ENCODE peak calls at places on chromosomes 11 and 22, in eight cellular contexts. T is mucosa of gallbladder; G is stomach; A is osteocyte; I is activated naive CD4-positive, alpha-beta T cell treated with Interleukin-2 at 50 U/mL for 16 hours; C is cardiac muscle cell; L is activated T-helper 1 cell treated with anti-CD3 and anti-CD28 coated beads, Interleukin-2, amount 50 U/mL, for 16 hours; P is activated T-cell treated with anti-CD3 and anti-CD28 coated beads for 48 hours. Z is an unnamed sample.

GRCh38 chr22:48099251-48099650 is 1336.8 kb downstream of the TBC1D22A start:
- DNase-seq in T (no peak), G (peak; percentile 20), A (peak; percentile 81), I (no peak), C (no peak), L (no peak), P (no peak), Z (no peak)

GRCh38 chr22:44914026-44914721 is 95.6 kb downstream of the PHF21B start:
- DNase-seq in T (no peak), G (no peak), A (no peak), I (no peak), C (no peak), L (no peak), P (no peak), Z (no peak)

GRCh38 chr11:118980191-118980881 is 8.8 kb downstream of the FOXR1 start:
- DNase-seq in T (peak; percentile 24), G (no peak), A (no peak), I (no peak), C (peak; percentile 51), L (no peak), P (no peak), Z (no peak)

GRCh38 chr11:63903884-63904283 is 13.1 kb downstream of the RCOR2 start:
- DNase-seq in T (no peak), G (no peak), A (no peak), I (no peak), C (no peak), L (no peak), P (no peak), Z (no peak)

GRCh38 chr11:84498016-84498415 is 1129.1 kb downstream of the DLG2 start:
- DNase-seq in T (no peak), G (no peak), A (no peak), I (no peak), C (peak; percentile 89), L (no peak), P (no peak), Z (no peak)

GRCh38 chr11:120217941-120218694 is 7.3 kb downstream of the OAF start:
- DNase-seq in T (no peak), G (peak; percentile 66), A (no peak), I (no peak), C (no peak), L (no peak), P (no peak), Z (no peak)

GRCh38 chr11:65699306-65699705 is 12.7 kb upstream of the KAT5 start:
- DNase-seq in T (no peak), G (no peak), A (no peak), I (no peak), C (no peak), L (no peak), P (no peak), Z (no peak)

GRCh38 chr22:22753526-22754267 is 109.3 kb downstream of the GGTLC2 start:
- DNase-seq in T (peak; percentile 77), G (peak; percentile 64), A (peak; percentile 82), I (peak; percentile 82), C (peak; percentile 59), L (peak; percentile 69), P (peak; percentile 68), Z (peak; percentile 12)

GRCh38 chr22:20869234-20869633 is 10.4 kb downstream of the SNAP29 start:
- DNase-seq in T (no peak), G (no peak), A (no peak), I (no peak), C (no peak), L (no peak), P (no peak), Z (no peak)

GRCh38 chr11:13260196-13260962 is 17.2 kb upstream of the BMAL1 start:
- DNase-seq in T (no peak), G (no peak), A (no peak), I (no peak), C (no peak), L (no peak), P (no peak), Z (no peak)

GRCh38 chr11:134418119-134418840 is 6.2 kb upstream of the B3GAT1 start:
- DNase-seq in T (peak; percentile 30), G (no peak), A (no peak), I (no peak), C (peak; percentile 40), L (no peak), P (no peak), Z (no peak)

GRCh38 chr11:8283510-8284272 is 20.0 kb upstream of the LMO1 start:
- DNase-seq in T (no peak), G (no peak), A (peak; percentile 82), I (no peak), C (peak; percentile 37), L (no peak), P (no peak), Z (peak; percentile 48)

GRCh38 chr11:36002196-36002595 is 58.3 kb downstream of the LDLRAD3 start:
- DNase-seq in T (no peak), G (no peak), A (no peak), I (no peak), C (no peak), L (no peak), P (no peak), Z (no peak)

GRCh38 chr11:118911880-118912741 is 13.6 kb downstream of the BCL9L start:
- DNase-seq in T (peak; percentile 67), G (no peak), A (peak; percentile 95), I (peak; percentile 84), C (peak; percentile 89), L (peak; percentile 70), P (peak; percentile 73), Z (no peak)

GRCh38 chr22:39662677-39663034 is 92.1 kb downstream of the CACNA1I start:
- DNase-seq in T (no peak), G (no peak), A (no peak), I (no peak), C (no peak), L (no peak), P (no peak), Z (no peak)

GRCh38 chr11:59426361-59427067 is at the start of gene OR5A2:
- DNase-seq in T (no peak), G (no peak), A (no peak), I (no peak), C (no peak), L (no peak), P (no peak), Z (no peak)

GRCh38 chr11:81644239-81644840 is 1089.3 kb downstream of the FAM181B start:
- DNase-seq in T (no peak), G (no peak), A (no peak), I (peak; percentile 4), C (peak; percentile 58), L (no peak), P (no peak), Z (peak; percentile 1)

GRCh38 chr11:120180571-120181445 is 30.0 kb upstream of the OAF start:
- DNase-seq in T (peak; percentile 8), G (peak; percentile 20), A (peak; percentile 79), I (no peak), C (peak; percentile 49), L (no peak), P (no peak), Z (no peak)

GRCh38 chr22:19121631-19122142 is 525 bp downstream of the DGCR2 start:
- DNase-seq in T (peak; percentile 21), G (peak; percentile 65), A (no peak), I (peak; percentile 42), C (peak; percentile 30), L (peak; percentile 15), P (no peak), Z (no peak)

GRCh38 chr11:12631651-12632050 is 42.6 kb upstream of the TEAD1 start:
- DNase-seq in T (no peak), G (no peak), A (no peak), I (no peak), C (no peak), L (no peak), P (no peak), Z (no peak)

GRCh38 chr11:5655474-5655873 is 29.4 kb downstream of the TRIM5 start:
- DNase-seq in T (no peak), G (no peak), A (no peak), I (no peak), C (no peak), L (no peak), P (no peak), Z (no peak)

GRCh38 chr11:8263109-8263768 is 439 bp downstream of the LMO1 start:
- DNase-seq in T (no peak), G (no peak), A (no peak), I (no peak), C (no peak), L (no peak), P (no peak), Z (peak; percentile 49)

GRCh38 chr11:46438211-46438610 is 46.6 kb upstream of the CHRM4 start:
- DNase-seq in T (no peak), G (no peak), A (no peak), I (no peak), C (no peak), L (no peak), P (no peak), Z (no peak)

GRCh38 chr11:111344032-111344431 is 35.0 kb downstream of the POU2AF1 start:
- DNase-seq in T (peak; percentile 65), G (no peak), A (no peak), I (no peak), C (peak; percentile 92), L (no peak), P (no peak), Z (no peak)

GRCh38 chr22:45903355-45904149 is 73.4 kb downstream of the WNT7B start:
- DNase-seq in T (no peak), G (no peak), A (no peak), I (no peak), C (peak; percentile 76), L (no peak), P (no peak), Z (no peak)

GRCh38 chr11:16883179-16883578 is 131.0 kb downstream of the PLEKHA7 start:
- DNase-seq in T (peak; percentile 33), G (peak; percentile 34), A (no peak), I (no peak), C (no peak), L (no peak), P (no peak), Z (peak; percentile 46)